ENCODE peak calls at places on chromosomes 5 and 9, in ten cellular contexts. U is colonic mucosa, O is OCI-LY7, J is HepG2, Q is fibroblast of mammary gland, M is esophagus squamous epithelium, I is body of pancreas, L is AG04450, E is uterus, F is Peyer's patch. W is an unnamed sample.

GRCh38 chr5:158699336-158699735 is 400.4 kb downstream of the EBF1 start:
- DNase-seq in I (no peak), U (no peak), Q (no peak), J (no peak), E (no peak), M (no peak), O (no peak), F (no peak), L (no peak), W (no peak)

GRCh38 chr9:127612993-127613954 is 1.2 kb downstream of the STXBP1 start:
- DNase-seq in J (no peak), O (no peak), I (peak), F (peak), U (peak), M (no peak), E (peak), L (no peak), Q (peak), W (peak)

GRCh38 chr5:45696206-45696836 is at the start of gene HCN1:
- DNase-seq in M (no peak), O (no peak), U (peak), L (no peak), Q (peak), I (peak), J (peak), F (no peak), E (peak), W (peak)

GRCh38 chr5:181189363-181189961 is 15.5 kb downstream of the TRIM7 start:
- DNase-seq in M (no peak), J (no peak), U (peak), Q (peak), L (no peak), O (peak), E (peak), I (peak), F (peak), W (peak)

GRCh38 chr5:181164076-181164952 is 16.9 kb downstream of the OR2V2 start:
- DNase-seq in L (no peak), J (no peak), O (no peak), I (no peak), F (no peak), M (no peak), E (no peak), U (no peak), Q (peak), W (no peak)

GRCh38 chr5:170148430-170149205 is 42.9 kb downstream of the FOXI1 start:
- DNase-seq in O (no peak), Q (no peak), M (no peak), I (no peak), F (no peak), E (no peak), J (no peak), L (no peak), U (peak), W (no peak)

GRCh38 chr9:138098116-138098907 is 220.7 kb downstream of the CACNA1B start:
- DNase-seq in F (peak), J (no peak), M (no peak), O (no peak), L (no peak), E (peak), Q (no peak), U (peak), I (peak), W (no peak)

GRCh38 chr9:105993051-105993854 is 298.9 kb downstream of the TMEM38B start:
- DNase-seq in O (no peak), I (no peak), F (no peak), U (no peak), Q (no peak), J (no peak), M (no peak), L (no peak), E (no peak), W (no peak)

GRCh38 chr5:160802567-160802966 is 49.4 kb downstream of the ATP10B start:
- DNase-seq in I (peak), U (no peak), J (no peak), Q (peak), E (no peak), F (no peak), O (no peak), M (no peak), L (no peak), W (no peak)

GRCh38 chr9:73039253-73039915 is 86.5 kb upstream of the ALDH1A1 start:
- DNase-seq in Q (peak), E (peak), F (no peak), J (no peak), U (peak), I (peak), M (no peak), L (no peak), O (no peak), W (peak)

GRCh38 chr9:68702493-68702892 is 2.5 kb upstream of the PIP5K1B start:
- DNase-seq in L (no peak), J (peak), O (no peak), Q (peak), F (no peak), M (no peak), U (no peak), E (no peak), I (no peak), W (no peak)

GRCh38 chr9:14180077-14180941 is 133.6 kb downstream of the NFIB start:
- DNase-seq in I (peak), U (peak), O (no peak), F (no peak), E (peak), M (no peak), Q (no peak), J (no peak), L (no peak), W (no peak)

GRCh38 chr9:15576350-15577050 is 23.7 kb downstream of the CCDC171 start:
- DNase-seq in Q (no peak), O (no peak), M (no peak), I (no peak), F (no peak), E (no peak), U (no peak), L (peak), J (no peak), W (no peak)

GRCh38 chr5:87267574-87268125 is at the start of gene RASA1:
- DNase-seq in F (peak), J (peak), M (peak), U (peak), E (peak), O (peak), Q (peak), I (peak), L (peak), W (peak)

GRCh38 chr9:136061405-136061804 is 33.7 kb downstream of the NACC2 start:
- DNase-seq in E (no peak), U (no peak), M (no peak), J (no peak), I (no peak), O (no peak), Q (no peak), F (no peak), L (no peak), W (no peak)

GRCh38 chr9:130974697-130975096 is 34.3 kb upstream of the LAMC3 start:
- DNase-seq in U (no peak), E (no peak), O (no peak), F (no peak), M (no peak), Q (no peak), I (no peak), J (no peak), L (no peak), W (no peak)

GRCh38 chr5:165035520-165035919 is 1530.1 kb downstream of the MAT2B start:
- DNase-seq in I (no peak), E (no peak), O (no peak), M (no peak), Q (no peak), L (no peak), J (no peak), F (no peak), U (no peak), W (no peak)

GRCh38 chr9:128921881-128922763 is 1.3 kb downstream of the PHYHD1 start:
- DNase-seq in Q (peak), U (no peak), J (peak), L (no peak), O (peak), F (no peak), M (no peak), I (peak), E (peak), W (peak)

GRCh38 chr9:79012561-79012960 is 559.2 kb upstream of the TLE4 start:
- DNase-seq in M (no peak), L (no peak), O (no peak), E (no peak), F (no peak), I (no peak), J (no peak), U (no peak), Q (peak), W (peak)

GRCh38 chr9:95246547-95246946 is 71.0 kb downstream of the FANCC start:
- DNase-seq in F (no peak), I (no peak), Q (no peak), J (no peak), U (no peak), M (no peak), L (no peak), E (no peak), O (no peak), W (no peak)

GRCh38 chr5:5483880-5484595 is 61.6 kb downstream of the ICE1 start:
- DNase-seq in E (no peak), Q (peak), I (no peak), F (no peak), M (no peak), O (no peak), U (no peak), L (no peak), J (no peak), W (no peak)

GRCh38 chr5:76766746-76767145 is 50.8 kb downstream of the F2R start:
- DNase-seq in J (no peak), U (no peak), I (no peak), O (no peak), Q (peak), F (no peak), M (no peak), E (no peak), L (no peak), W (peak)

GRCh38 chr9:38680827-38681226 is 39.1 kb downstream of the FAM240B start:
- DNase-seq in U (no peak), F (no peak), M (no peak), E (no peak), I (no peak), L (no peak), Q (no peak), J (no peak), O (no peak), W (no peak)

GRCh38 chr9:34782372-34782771 is 72.4 kb upstream of the CCL21 start:
- DNase-seq in I (no peak), Q (no peak), E (no peak), U (no peak), O (no peak), J (no peak), F (no peak), L (no peak), M (no peak), W (no peak)

GRCh38 chr5:110817437-110817836 is 78.6 kb downstream of the SLC25A46 start:
- DNase-seq in U (no peak), I (no peak), Q (peak), M (no peak), L (no peak), O (no peak), F (no peak), J (no peak), E (no peak), W (peak)

GRCh38 chr9:133589454-133590227 is 19.5 kb downstream of the FAM163B start:
- DNase-seq in Q (no peak), U (no peak), M (no peak), I (no peak), E (no peak), J (no peak), L (no peak), O (peak), F (no peak), W (no peak)

DNA sequence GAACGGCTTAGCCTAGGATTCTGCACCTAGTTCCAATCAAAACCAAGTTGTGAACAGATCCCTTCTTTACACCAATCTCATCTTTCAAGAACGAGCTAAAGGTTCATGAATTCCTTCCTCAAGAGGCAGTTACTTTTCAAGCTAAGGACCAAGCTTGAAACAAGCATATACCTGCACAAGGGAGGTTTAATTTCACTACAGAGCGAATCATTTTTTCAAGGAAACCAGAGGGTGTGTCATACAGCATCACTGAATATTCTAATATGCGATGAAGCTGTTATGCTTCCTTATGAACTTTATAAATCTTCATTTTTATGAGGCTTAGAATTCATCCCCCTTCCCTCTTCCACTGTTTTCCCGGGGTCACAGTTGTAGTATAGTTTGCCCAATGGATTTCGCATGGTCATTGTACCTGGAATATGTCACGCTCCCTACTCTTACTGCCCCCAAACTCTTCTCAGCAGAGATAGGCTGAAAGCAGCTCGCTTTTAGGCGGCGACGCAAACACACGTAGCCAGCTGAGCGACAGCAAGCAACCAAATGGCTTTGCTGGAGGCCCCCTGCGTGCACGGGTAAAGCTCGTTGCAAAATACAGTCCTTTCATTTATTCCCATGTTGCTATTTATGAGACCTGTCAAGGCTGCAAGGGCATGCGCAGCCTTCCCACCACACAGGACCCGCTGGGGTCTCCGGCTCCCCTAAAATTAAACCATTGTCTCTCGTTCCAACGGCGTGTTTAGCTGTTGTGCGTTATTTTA is 832 bp downstream of the LMBRD2 start:
- DNase-seq in E (no peak), M (no peak), L (no peak), I (peak), F (no peak), O (peak), J (peak), Q (peak), U (peak), W (peak)
- TF ChIP-seq CTCF in E (no peak), M (no peak), L (peak), I (no peak), F (no peak), O (no peak), J (no peak), Q (no peak), U (no peak), W (no peak)

GRCh38 chr9:5440426-5440825 is 2.7 kb upstream of the PLGRKT start:
- DNase-seq in J (no peak), M (no peak), I (no peak), O (no peak), E (no peak), L (no peak), F (no peak), Q (no peak), U (no peak), W (no peak)

GRCh38 chr9:5438301-5439162 is 807 bp upstream of the PLGRKT start:
- DNase-seq in Q (peak), J (no peak), I (no peak), U (peak), O (peak), M (no peak), L (no peak), E (no peak), F (peak), W (peak)

GRCh38 chr9:5435912-5436311 is 1.8 kb downstream of the PLGRKT start:
- DNase-seq in M (no peak), J (no peak), L (no peak), F (no peak), I (no peak), Q (no peak), O (no peak), E (no peak), U (peak), W (no peak)

GRCh38 chr9:5437254-5438216 is at the start of gene PLGRKT:
- DNase-seq in E (peak), J (peak), L (peak), Q (peak), I (peak), U (peak), M (peak), F (peak), O (peak), W (peak)

GRCh38 chr9:5436441-5436840 is 1.3 kb downstream of the PLGRKT start:
- DNase-seq in M (no peak), L (no peak), J (no peak), F (no peak), O (no peak), Q (no peak), I (no peak), U (peak), E (no peak), W (no peak)
- H3K4me3 ChIP-seq in M (no peak), L (no peak), J (peak), F (no peak), O (peak), Q (no peak), I (no peak), U (peak), E (no peak), W (no peak)

GRCh38 chr5:84088996-84089395 is 295.7 kb downstream of the EDIL3 start:
- DNase-seq in O (peak), L (peak), M (no peak), I (no peak), Q (peak), E (no peak), J (peak), U (peak), F (no peak), W (peak)
- TF ChIP-seq CTCF in O (peak), L (peak), M (no peak), I (no peak), Q (peak), E (no peak), J (peak), U (no peak), F (no peak), W (peak)

GRCh38 chr5:66829826-66830225 is 233.6 kb downstream of the MAST4 start:
- DNase-seq in J (no peak), Q (peak), I (no peak), U (no peak), E (no peak), M (no peak), F (no peak), O (no peak), L (no peak), W (peak)
- H3K4me3 ChIP-seq in J (no peak), Q (no peak), I (no peak), U (no peak), E (no peak), M (no peak), F (no peak), O (no peak), L (no peak), W (no peak)

W was measured in astrocyte of the spinal cord.